ENCODE peak calls at places on chromosomes 6 and 20, in four cellular contexts. Q is HepG2, Z is prostate gland, N is cardiac muscle cell. K is an unnamed sample. For H3K4me1 and H3K36me3, the result is how much of the 10 kb centered on the place peaks cover.

GRCh38 chr6:168041928-168042327 is 37.1 kb downstream of the FRMD1 start:
- DNase-seq in Z (no peak), N (no peak), Q (no peak), K (no peak)

GRCh38 chr6:9766240-9766915 is 648.5 kb downstream of the TFAP2A start:
- DNase-seq in N (peak), Q (no peak), Z (no peak), K (no peak)

GRCh38 chr6:38058022-38058421 is 238.5 kb downstream of the ZFAND3 start:
- DNase-seq in Z (no peak), Q (peak), N (no peak), K (no peak)

GRCh38 chr6:31058128-31058894 is 48.0 kb downstream of the MUC22 start:
- DNase-seq in N (peak), Q (peak), Z (no peak), K (no peak)

GRCh38 chr6:1390805-1391511 is 1.6 kb downstream of the FOXF2 start:
- DNase-seq in Z (no peak), N (peak), Q (no peak), K (no peak)

GRCh38 chr20:61864481-61864880 is 201.2 kb downstream of the TAF4 start:
- DNase-seq in Z (no peak), N (no peak), Q (no peak), K (no peak)

GRCh38 chr6:157763894-157764345 is 59.1 kb upstream of the SNX9 start:
- DNase-seq in Q (no peak), N (no peak), Z (no peak), K (no peak)

GRCh38 chr20:62627901-62628612 is 14.2 kb upstream of the SLCO4A1 start:
- DNase-seq in N (no peak), Z (no peak), Q (no peak), K (no peak)

GRCh38 chr20:36575066-36575743 is 1.8 kb downstream of the TGIF2 start:
- DNase-seq in Z (peak), Q (peak), N (peak), K (peak)

GRCh38 chr6:158040804-158041347 is 59.2 kb downstream of the SYNJ2 start:
- DNase-seq in Q (no peak), Z (no peak), N (peak), K (peak)

GRCh38 chr6:140857734-140858380 is 1274.9 kb upstream of the GJE1 start:
- DNase-seq in N (peak), Q (no peak), Z (no peak), K (no peak)

GRCh38 chr6:170525795-170526194 is 27.3 kb downstream of the PSMB1 start:
- DNase-seq in N (no peak), Z (no peak), Q (no peak), K (no peak)

GRCh38 chr20:49446808-49447207 is 35.7 kb downstream of the KCNB1 start:
- DNase-seq in Q (no peak), Z (peak), N (peak), K (peak)

GRCh38 chr20:31835977-31836852 is 9.2 kb downstream of the FOXS1 start:
- DNase-seq in Z (no peak), Q (peak), N (peak), K (peak)

GRCh38 chr6:37451411-37452273 is 18.6 kb downstream of the CMTR1 start:
- DNase-seq in Q (no peak), Z (no peak), N (peak), K (no peak)

GRCh38 chr6:140124498-140124897 is 750.0 kb upstream of the CITED2 start:
- DNase-seq in N (no peak), Q (peak), Z (no peak), K (no peak)

GRCh38 chr6:155541976-155542375 is 86.3 kb upstream of the NOX3 start:
- DNase-seq in Q (no peak), N (no peak), Z (no peak), K (no peak)

GRCh38 chr6:32825966-32826365 is 9.2 kb upstream of the HLA-DOB start:
- DNase-seq in Q (peak), N (peak), Z (no peak), K (no peak)

GRCh38 chr20:8943638-8944037 is 125.2 kb upstream of the PLCB4 start:
- DNase-seq in Z (no peak), Q (no peak), N (no peak), K (no peak)

GRCh38 chr6:124924333-124924759 is 37.9 kb upstream of the RNF217 start:
- DNase-seq in Q (no peak), Z (no peak), N (peak), K (no peak)

DNA sequence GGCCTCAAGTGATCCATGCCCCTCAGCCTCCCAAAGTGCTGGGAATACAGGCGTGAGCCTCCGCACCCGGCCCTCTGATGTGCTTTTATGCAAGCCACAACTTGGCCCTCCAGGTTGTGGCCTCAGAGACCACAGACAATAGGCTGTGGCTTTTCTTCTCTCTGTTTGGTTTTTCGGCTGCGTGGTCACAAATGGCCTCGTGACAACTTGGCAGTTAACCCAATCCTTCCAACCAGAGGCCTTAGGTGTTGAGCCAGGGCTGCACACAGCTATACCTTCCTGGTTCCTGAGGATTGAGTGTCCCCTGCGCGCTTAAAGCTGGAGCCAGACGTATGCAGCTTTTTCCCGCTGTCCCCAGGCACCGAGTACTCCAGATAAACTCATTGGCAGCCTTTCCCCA is 6.3 kb upstream of the TGM3 start:
- DNase-seq in Q (no peak), N (peak), Z (no peak), K (no peak)
- H3K4me1 ChIP-seq in Q (under half), N (under half), Z (under half), K (under half)

DNA sequence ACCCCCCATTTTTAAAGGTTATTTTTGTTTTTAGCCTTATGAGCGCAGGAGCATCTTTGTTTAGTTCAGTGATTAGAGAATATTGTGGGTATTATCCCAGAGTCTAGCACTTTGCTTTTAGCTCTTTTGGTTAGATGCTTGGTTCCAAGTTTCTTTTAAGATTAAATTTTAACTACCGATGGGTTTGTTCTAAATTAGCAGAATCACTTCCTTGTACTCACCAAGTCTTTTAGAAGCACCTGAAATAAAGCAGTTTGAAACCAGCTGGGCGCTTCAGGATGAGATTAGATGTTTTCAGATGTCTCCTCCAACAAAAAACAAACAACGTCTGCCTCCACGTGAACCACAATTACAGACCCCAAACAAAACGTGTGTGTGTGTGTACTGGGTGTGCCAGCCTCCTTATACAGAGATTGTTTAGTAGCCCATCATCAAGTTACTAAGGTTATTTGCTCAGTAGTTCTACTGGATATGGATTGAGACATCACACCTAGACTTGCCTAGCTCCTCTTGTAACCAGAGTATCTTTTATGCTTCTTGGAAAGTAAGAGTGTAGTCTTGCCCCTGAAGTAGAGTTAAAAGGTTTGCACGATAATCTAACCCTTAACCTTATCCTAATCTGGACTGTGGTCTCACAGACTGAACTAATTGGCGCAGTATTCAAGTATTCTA is 2.2 kb downstream of the DSTN start:
- DNase-seq in Q (no peak), N (no peak), Z (no peak), K (no peak)
- H3K4me3 ChIP-seq in Q (no peak), N (peak), Z (peak), K (peak)

DNA sequence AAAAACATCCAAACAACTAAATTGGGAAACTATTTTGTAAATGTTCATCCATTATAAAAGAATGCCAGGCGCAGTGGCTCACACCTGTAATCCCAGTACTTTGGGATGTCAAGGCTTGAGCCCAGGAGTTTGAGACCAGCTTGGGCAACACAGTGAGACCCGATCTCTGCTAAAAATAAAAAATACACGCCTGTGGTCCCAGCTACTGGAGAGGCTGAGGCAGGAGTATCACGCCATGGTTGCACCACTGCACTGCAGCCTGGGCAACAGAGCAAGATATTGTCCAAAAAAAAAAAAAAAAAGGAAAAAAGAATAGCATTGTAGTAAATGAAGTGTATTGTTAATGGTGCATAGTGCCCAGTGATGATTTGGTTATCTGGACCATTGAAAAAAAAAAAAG is 38.7 kb downstream of the FKBP5 start:
- DNase-seq in Z (no peak), Q (no peak), N (no peak), K (no peak)
- H3K36me3 ChIP-seq in Z (under half), Q (under half), N (under half), K (under half)

DNA sequence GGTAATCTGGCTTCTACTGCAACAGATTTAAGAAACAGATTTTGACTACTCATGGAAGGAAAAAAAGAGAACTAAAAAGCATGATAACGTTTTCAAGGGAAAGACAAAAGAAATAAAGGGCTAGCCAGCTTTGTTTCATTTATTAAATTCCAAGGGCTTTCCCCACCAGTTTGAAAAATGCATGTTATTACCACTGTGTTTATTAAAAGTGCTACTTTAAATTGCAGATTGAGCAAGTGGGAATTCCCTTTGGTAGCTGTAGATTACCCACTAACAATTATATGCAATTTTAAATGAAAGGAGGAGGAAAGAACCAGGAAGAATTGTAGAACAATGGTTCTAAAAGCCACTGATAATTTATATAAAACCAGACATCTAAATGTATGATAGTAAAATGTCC is 40.6 kb upstream of the NHSL1 start:
- DNase-seq in N (no peak), Z (no peak), Q (no peak), K (no peak)
- H3K4me1 ChIP-seq in N (half or more), Z (under half), Q (half or more), K (half or more)

GRCh38 chr6:165556116-165556843 is 106.8 kb downstream of the PDE10A start:
- DNase-seq in N (peak), Z (peak), Q (peak), K (no peak)
- H3K4me3 ChIP-seq in N (no peak), Z (no peak), Q (no peak), K (no peak)

GRCh38 chr6:44111434-44112417 is 15.5 kb downstream of the MRPL14 start:
- DNase-seq in Q (peak), N (no peak), Z (no peak), K (no peak)

GRCh38 chr6:44110966-44111365 is 16.3 kb downstream of the MRPL14 start:
- DNase-seq in Z (no peak), N (no peak), Q (no peak), K (no peak)

GRCh38 chr6:44115866-44116265 is 11.4 kb downstream of the MRPL14 start:
- DNase-seq in Q (no peak), N (peak), Z (no peak), K (no peak)

GRCh38 chr6:44110005-44110681 is 17.1 kb downstream of the MRPL14 start:
- DNase-seq in Q (no peak), N (no peak), Z (no peak), K (no peak)

GRCh38 chr6:44113396-44113795 is 13.9 kb downstream of the MRPL14 start:
- DNase-seq in N (no peak), Q (no peak), Z (no peak), K (no peak)
- H3K36me3 ChIP-seq in N (under half), Q (under half), Z (under half), K (under half)

GRCh38 chr6:53344993-53345392 is 3.8 kb downstream of the ELOVL5 start:
- DNase-seq in Z (no peak), N (no peak), Q (no peak), K (no peak)
- H3K4me1 ChIP-seq in Z (under half), N (under half), Q (under half), K (half or more)

DNA sequence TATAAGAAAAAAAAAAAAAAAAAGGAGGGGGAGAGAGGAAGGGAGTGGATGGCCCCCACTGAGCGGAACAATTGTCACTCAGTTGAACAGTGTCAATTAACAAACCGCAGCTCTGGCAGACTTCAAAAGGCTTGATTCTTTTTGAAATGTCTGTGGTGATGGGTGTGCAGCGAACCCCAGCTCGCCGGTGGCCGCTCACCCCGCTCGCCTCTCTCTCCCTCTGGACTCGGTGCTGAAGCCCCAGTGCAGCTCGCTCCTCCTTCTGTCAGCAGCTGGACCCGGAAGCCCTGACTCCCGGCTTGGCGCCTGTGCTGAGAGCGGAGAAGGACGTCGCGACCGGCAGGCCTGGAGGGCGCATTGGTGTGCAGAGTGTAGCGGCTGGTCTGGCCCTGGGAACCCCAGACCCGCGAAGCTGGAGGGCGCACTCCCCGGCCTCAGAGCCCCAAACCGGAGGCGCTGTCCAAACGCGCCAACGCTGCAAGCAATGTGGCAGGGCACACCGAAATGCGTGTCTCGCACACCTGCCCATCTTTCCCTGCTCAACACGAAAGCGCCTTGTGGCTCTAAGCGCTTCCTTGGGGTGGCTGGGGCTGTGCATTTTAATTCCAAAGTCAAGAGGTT is 3.4 kb downstream of the LINC00237 start:
- DNase-seq in N (peak), Q (no peak), Z (no peak), K (peak)
- H3K4me3 ChIP-seq in N (peak), Q (no peak), Z (no peak), K (peak)

GRCh38 chr6:24829657-24830056 is 30.9 kb upstream of the ARMH2 start:
- DNase-seq in Q (no peak), Z (no peak), N (no peak), K (no peak)
- H3K36me3 ChIP-seq in Q (under half), Z (under half), N (under half), K (under half)